ENCODE peak calls at places on chromosomes 3 and 15, in five cellular contexts. One of them, this sample, is unnamed.

GRCh38 chr3:104596551-104596950 is 770.2 kb upstream of the ALCAM start:
- DNase-seq in left ventricle myocardium inferior: no peak
- DNase-seq in tibial nerve: no peak
- DNase-seq in right atrium auricular region: no peak
- DNase-seq in PC-3: peak; percentile 84
- DNase-seq in this sample: no peak

GRCh38 chr15:69081310-69082004 is 67.0 kb downstream of the NOX5 start:
- DNase-seq in left ventricle myocardium inferior: peak; percentile 82
- DNase-seq in tibial nerve: peak; percentile 30
- DNase-seq in right atrium auricular region: peak; percentile 66
- DNase-seq in PC-3: no peak
- DNase-seq in this sample: peak; percentile 44

GRCh38 chr3:126146034-126146433 is 34.4 kb downstream of the ALDH1L1 start:
- DNase-seq in left ventricle myocardium inferior: no peak
- DNase-seq in tibial nerve: no peak
- DNase-seq in right atrium auricular region: no peak
- DNase-seq in PC-3: no peak
- DNase-seq in this sample: no peak

GRCh38 chr3:177468816-177469590 is 271.7 kb upstream of the TBL1XR1 start:
- DNase-seq in left ventricle myocardium inferior: no peak
- DNase-seq in tibial nerve: no peak
- DNase-seq in right atrium auricular region: no peak
- DNase-seq in PC-3: peak; percentile 47
- DNase-seq in this sample: no peak

GRCh38 chr15:87777054-87777498 is 479.5 kb downstream of the NTRK3 start:
- DNase-seq in left ventricle myocardium inferior: no peak
- DNase-seq in tibial nerve: peak; percentile 22
- DNase-seq in right atrium auricular region: peak; percentile 65
- DNase-seq in PC-3: peak; percentile 41
- DNase-seq in this sample: no peak

GRCh38 chr3:196163687-196164493 is 47.3 kb downstream of the ZDHHC19 start:
- DNase-seq in left ventricle myocardium inferior: peak; percentile 46
- DNase-seq in tibial nerve: peak; percentile 26
- DNase-seq in right atrium auricular region: no peak
- DNase-seq in PC-3: no peak
- DNase-seq in this sample: peak; percentile 48

GRCh38 chr3:66989860-66990696 is 8.0 kb upstream of the KBTBD8 start:
- DNase-seq in left ventricle myocardium inferior: no peak
- DNase-seq in tibial nerve: no peak
- DNase-seq in right atrium auricular region: no peak
- DNase-seq in PC-3: peak; percentile 1
- DNase-seq in this sample: no peak

GRCh38 chr3:12840591-12841084 is 727 bp downstream of the RPL32 start:
- DNase-seq in left ventricle myocardium inferior: no peak
- DNase-seq in tibial nerve: no peak
- DNase-seq in right atrium auricular region: no peak
- DNase-seq in PC-3: no peak
- DNase-seq in this sample: no peak

GRCh38 chr15:69421498-69421897 is 7.3 kb downstream of the KIF23 start:
- DNase-seq in left ventricle myocardium inferior: no peak
- DNase-seq in tibial nerve: no peak
- DNase-seq in right atrium auricular region: no peak
- DNase-seq in PC-3: no peak
- DNase-seq in this sample: no peak

GRCh38 chr3:15989419-15989818 is 185.1 kb upstream of the GALNT15 start:
- DNase-seq in left ventricle myocardium inferior: no peak
- DNase-seq in tibial nerve: no peak
- DNase-seq in right atrium auricular region: no peak
- DNase-seq in PC-3: peak; percentile 16
- DNase-seq in this sample: no peak

GRCh38 chr15:74312445-74313007 is 54.9 kb downstream of the CYP11A1 start:
- DNase-seq in left ventricle myocardium inferior: no peak
- DNase-seq in tibial nerve: no peak
- DNase-seq in right atrium auricular region: no peak
- DNase-seq in PC-3: no peak
- DNase-seq in this sample: no peak

GRCh38 chr3:99532246-99532645 is 106.1 kb upstream of the COL8A1 start:
- DNase-seq in left ventricle myocardium inferior: no peak
- DNase-seq in tibial nerve: no peak
- DNase-seq in right atrium auricular region: no peak
- DNase-seq in PC-3: peak; percentile 93
- DNase-seq in this sample: no peak

GRCh38 chr3:31232049-31233040 is 300.4 kb upstream of the STT3B start:
- DNase-seq in left ventricle myocardium inferior: no peak
- DNase-seq in tibial nerve: no peak
- DNase-seq in right atrium auricular region: no peak
- DNase-seq in PC-3: no peak
- DNase-seq in this sample: no peak

GRCh38 chr3:194082596-194083220 is 53.2 kb upstream of the HES1 start:
- DNase-seq in left ventricle myocardium inferior: peak; percentile 62
- DNase-seq in tibial nerve: no peak
- DNase-seq in right atrium auricular region: no peak
- DNase-seq in PC-3: no peak
- DNase-seq in this sample: no peak

GRCh38 chr3:39250116-39250747 is 29.6 kb downstream of the CX3CR1 start:
- DNase-seq in left ventricle myocardium inferior: no peak
- DNase-seq in tibial nerve: no peak
- DNase-seq in right atrium auricular region: no peak
- DNase-seq in PC-3: no peak
- DNase-seq in this sample: no peak

GRCh38 chr15:35886765-35887164 is 340.8 kb upstream of the DPH6 start:
- DNase-seq in left ventricle myocardium inferior: no peak
- DNase-seq in tibial nerve: no peak
- DNase-seq in right atrium auricular region: no peak
- DNase-seq in PC-3: peak; percentile 62
- DNase-seq in this sample: no peak

GRCh38 chr3:182957676-182958075 is 22.7 kb downstream of the DCUN1D1 start:
- DNase-seq in left ventricle myocardium inferior: no peak
- DNase-seq in tibial nerve: no peak
- DNase-seq in right atrium auricular region: no peak
- DNase-seq in PC-3: no peak
- DNase-seq in this sample: no peak

GRCh38 chr15:58221591-58222241 is 83.5 kb downstream of the AQP9 start:
- DNase-seq in left ventricle myocardium inferior: no peak
- DNase-seq in tibial nerve: no peak
- DNase-seq in right atrium auricular region: no peak
- DNase-seq in PC-3: peak; percentile 50
- DNase-seq in this sample: no peak

GRCh38 chr3:38117748-38118420 is 19.0 kb downstream of the ACAA1 start:
- DNase-seq in left ventricle myocardium inferior: peak; percentile 55
- DNase-seq in tibial nerve: peak; percentile 46
- DNase-seq in right atrium auricular region: peak; percentile 69
- DNase-seq in PC-3: peak; percentile 74
- DNase-seq in this sample: no peak

GRCh38 chr3:153343988-153344782 is 182.2 kb downstream of the RAP2B start:
- DNase-seq in left ventricle myocardium inferior: no peak
- DNase-seq in tibial nerve: no peak
- DNase-seq in right atrium auricular region: no peak
- DNase-seq in PC-3: no peak
- DNase-seq in this sample: peak; percentile 43

GRCh38 chr15:87207945-87208580 is 1048.5 kb downstream of the NTRK3 start:
- DNase-seq in left ventricle myocardium inferior: no peak
- DNase-seq in tibial nerve: no peak
- DNase-seq in right atrium auricular region: no peak
- DNase-seq in PC-3: peak; percentile 70
- DNase-seq in this sample: peak; percentile 58

GRCh38 chr3:45343947-45344346 is 44.4 kb upstream of the LARS2 start:
- DNase-seq in left ventricle myocardium inferior: no peak
- DNase-seq in tibial nerve: no peak
- DNase-seq in right atrium auricular region: no peak
- DNase-seq in PC-3: peak; percentile 48
- DNase-seq in this sample: no peak

GRCh38 chr15:78619022-78619950 is 1.5 kb downstream of the CHRNA3 start:
- DNase-seq in left ventricle myocardium inferior: no peak
- DNase-seq in tibial nerve: no peak
- DNase-seq in right atrium auricular region: no peak
- DNase-seq in PC-3: no peak
- DNase-seq in this sample: no peak

GRCh38 chr3:124766113-124767095 is 36.2 kb downstream of the UMPS start:
- DNase-seq in left ventricle myocardium inferior: no peak
- DNase-seq in tibial nerve: no peak
- DNase-seq in right atrium auricular region: no peak
- DNase-seq in PC-3: no peak
- DNase-seq in this sample: no peak

DNA sequence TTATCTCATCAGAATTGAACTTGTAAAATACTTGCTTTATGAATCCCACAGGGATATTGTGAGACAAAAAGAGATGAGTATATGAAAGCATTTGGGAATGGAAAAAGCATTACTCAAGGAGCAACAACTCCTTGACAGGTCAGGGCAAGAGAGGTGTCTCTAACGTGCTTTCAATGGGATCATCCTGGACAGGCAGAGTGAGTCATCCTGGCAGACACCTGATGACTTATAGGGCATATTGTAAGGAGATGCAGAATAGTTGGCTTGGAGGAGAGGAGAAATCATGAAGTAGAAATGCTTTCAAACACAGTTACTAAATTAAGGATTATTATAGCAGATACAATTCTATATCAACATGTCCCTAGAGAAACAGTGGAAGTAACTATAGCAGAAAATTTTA is 71.9 kb upstream of the THSD4 start:
- DNase-seq in left ventricle myocardium inferior: no peak
- DNase-seq in tibial nerve: no peak
- DNase-seq in right atrium auricular region: no peak
- DNase-seq in PC-3: peak; percentile 75
- DNase-seq in this sample: no peak
- H3K9me3 ChIP-seq in left ventricle myocardium inferior: no peaks in the 10 kb centered on the region
- H3K9me3 ChIP-seq in tibial nerve: no peaks in the 10 kb centered on the region
- H3K9me3 ChIP-seq in right atrium auricular region: no peaks in the 10 kb centered on the region
- H3K9me3 ChIP-seq in PC-3: no peaks in the 10 kb centered on the region
- H3K9me3 ChIP-seq in this sample: no peaks in the 10 kb centered on the region

GRCh38 chr3:55746808-55747413 is 259.8 kb upstream of the WNT5A start:
- DNase-seq in left ventricle myocardium inferior: no peak
- DNase-seq in tibial nerve: no peak
- DNase-seq in right atrium auricular region: no peak
- DNase-seq in PC-3: peak; percentile 48
- DNase-seq in this sample: no peak
- TF ChIP-seq CTCF in left ventricle myocardium inferior: peak; percentile 54
- TF ChIP-seq CTCF in tibial nerve: peak; percentile 38
- TF ChIP-seq CTCF in right atrium auricular region: no peak
- TF ChIP-seq CTCF in PC-3: peak; percentile 71
- TF ChIP-seq CTCF in this sample: peak; percentile 62

DNA sequence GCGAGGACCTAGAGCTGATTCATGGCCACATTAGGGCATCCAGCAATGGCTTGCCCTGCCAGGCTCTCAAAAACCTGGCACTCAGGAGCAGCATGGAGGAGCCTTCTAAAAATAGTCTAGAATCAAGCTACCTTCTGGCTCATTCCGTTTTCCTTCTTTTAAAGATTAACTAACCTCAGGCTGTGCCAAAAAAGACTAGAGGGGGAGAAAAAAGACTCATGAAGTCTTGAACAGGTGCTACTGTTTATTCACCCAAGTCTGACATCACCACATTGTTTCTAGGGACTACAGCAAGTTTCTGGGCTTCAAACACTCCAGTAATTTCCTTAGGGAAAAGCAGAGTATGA is 125.8 kb downstream of the TNIK start:
- DNase-seq in left ventricle myocardium inferior: peak; percentile 41
- DNase-seq in tibial nerve: no peak
- DNase-seq in right atrium auricular region: no peak
- DNase-seq in PC-3: no peak
- DNase-seq in this sample: no peak
- H3K27ac ChIP-seq in left ventricle myocardium inferior: peak overlapping the region; percentile 71
- H3K27ac ChIP-seq in tibial nerve: no peak overlapping the region
- H3K27ac ChIP-seq in right atrium auricular region: no peak overlapping the region
- H3K27ac ChIP-seq in PC-3: no peak overlapping the region
- H3K27ac ChIP-seq in this sample: no peak overlapping the region

GRCh38 chr3:499362-499761 is 302.8 kb downstream of the CHL1 start:
- DNase-seq in left ventricle myocardium inferior: no peak
- DNase-seq in tibial nerve: no peak
- DNase-seq in right atrium auricular region: no peak
- DNase-seq in PC-3: no peak
- DNase-seq in this sample: no peak

GRCh38 chr3:492586-493296 is 296.2 kb downstream of the CHL1 start:
- DNase-seq in left ventricle myocardium inferior: no peak
- DNase-seq in tibial nerve: no peak
- DNase-seq in right atrium auricular region: no peak
- DNase-seq in PC-3: no peak
- DNase-seq in this sample: no peak

DNA sequence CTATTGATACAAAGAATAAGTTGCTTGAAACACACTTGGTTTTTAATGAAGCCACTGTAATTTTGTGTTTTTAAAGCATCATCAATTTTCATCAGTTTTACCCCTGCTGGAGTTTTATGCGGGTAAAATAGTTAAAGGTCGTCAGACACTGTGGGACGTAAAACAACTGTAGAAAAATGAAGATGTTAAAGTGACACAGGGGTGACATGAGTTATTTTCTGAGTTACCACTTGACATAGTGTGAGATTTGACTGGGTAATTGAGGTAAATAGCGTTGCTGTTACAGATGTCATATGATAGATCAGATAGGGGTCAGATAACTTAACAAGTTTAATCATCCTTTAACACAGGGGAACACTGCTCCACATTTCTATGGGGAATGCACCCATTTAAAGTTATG is 297.6 kb downstream of the CHL1 start:
- DNase-seq in left ventricle myocardium inferior: no peak
- DNase-seq in tibial nerve: no peak
- DNase-seq in right atrium auricular region: no peak
- DNase-seq in PC-3: no peak
- DNase-seq in this sample: no peak
- H3K9me3 ChIP-seq in left ventricle myocardium inferior: no peaks in the 10 kb centered on the region
- H3K9me3 ChIP-seq in tibial nerve: no peaks in the 10 kb centered on the region
- H3K9me3 ChIP-seq in right atrium auricular region: no peaks in the 10 kb centered on the region
- H3K9me3 ChIP-seq in PC-3: no peaks in the 10 kb centered on the region
- H3K9me3 ChIP-seq in this sample: no peaks in the 10 kb centered on the region

DNA sequence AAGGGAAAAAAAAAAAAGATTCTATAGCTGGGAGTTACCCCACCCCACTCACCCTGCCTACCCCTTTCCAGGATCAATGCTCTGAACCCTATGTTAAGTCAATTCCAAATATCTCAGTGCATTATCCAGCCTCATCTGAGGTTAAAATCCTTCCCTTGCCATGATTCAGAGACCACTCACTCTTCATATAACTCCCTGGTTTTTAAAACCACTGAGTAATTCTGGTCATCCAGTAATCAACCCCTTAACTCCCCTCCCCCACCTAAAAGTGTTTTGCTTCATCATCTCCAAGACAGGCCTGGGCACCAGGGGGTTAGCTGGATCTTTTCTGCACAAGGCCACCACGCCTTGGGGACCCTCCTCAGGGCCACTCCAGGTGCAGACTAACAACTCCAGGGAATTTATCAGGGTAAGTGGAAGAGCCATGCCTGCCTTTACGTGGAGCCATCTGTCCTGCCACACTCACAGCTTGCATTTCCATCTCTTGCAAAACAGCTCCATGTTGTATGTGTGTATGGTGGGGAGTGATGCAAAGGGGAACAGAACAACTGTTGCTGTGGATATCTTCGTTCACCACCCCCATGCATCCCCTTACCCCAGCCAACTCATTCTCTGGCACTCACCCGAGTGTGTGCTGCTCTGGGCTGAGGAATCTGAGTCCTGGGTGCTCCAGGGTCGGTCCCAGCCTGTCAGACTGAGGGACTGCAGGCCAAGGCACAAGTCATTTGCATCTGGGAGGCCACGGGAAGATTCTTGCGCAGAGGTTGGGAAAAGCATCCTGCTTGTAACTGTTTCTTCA is 30.7 kb upstream of the RPS17 start:
- DNase-seq in left ventricle myocardium inferior: no peak
- DNase-seq in tibial nerve: no peak
- DNase-seq in right atrium auricular region: no peak
- DNase-seq in PC-3: peak; percentile 72
- DNase-seq in this sample: no peak
- TF ChIP-seq CTCF in left ventricle myocardium inferior: no peak
- TF ChIP-seq CTCF in tibial nerve: no peak
- TF ChIP-seq CTCF in right atrium auricular region: no peak
- TF ChIP-seq CTCF in PC-3: no peak
- TF ChIP-seq CTCF in this sample: no peak